ENCODE peak calls at places on chromosomes 6 and 20, in eight cellular contexts. X is NAMALWA; W is stimulated activated CD8-positive, alpha-beta memory T cell treated with anti-CD3 and anti-CD28 coated beads, Interleukin-12 subunit alpha, Interleukin-12 subunit beta, amount 100 ng/mL, for 4 hours; P is COLO829; R is stimulated activated naive CD8-positive, alpha-beta T cell treated with anti-CD3 and anti-CD28 coated beads, Interleukin-15, Interleukin-2, amounts not matched to agents 100 U/mL and 50 U/mL, for 24 hours; S is HL-60; N is myocyte; M is breast epithelium. L is an unnamed sample.
A peak's percentile ranks its signal among the peaks of the same experiment; 100 is the strongest.

GRCh38 chr6:36345681-36346417 is 9.2 kb upstream of the BNIP5 start:
- DNase-seq in X (no peak), W (no peak), P (no peak), R (no peak), S (no peak), N (no peak), M (no peak), L (no peak)

GRCh38 chr20:41273445-41273844 is 44.1 kb downstream of the ZHX3 start:
- DNase-seq in X (no peak), W (no peak), P (no peak), R (no peak), S (no peak), N (no peak), M (no peak), L (no peak)

GRCh38 chr6:49570474-49571079 is 20.1 kb downstream of the C6orf141 start:
- DNase-seq in X (peak; percentile 33), W (no peak), P (peak; percentile 25), R (no peak), S (no peak), N (peak; percentile 66), M (no peak), L (no peak)

GRCh38 chr6:73610444-73611275 is 43.1 kb downstream of the SLC17A5 start:
- DNase-seq in X (peak; percentile 66), W (no peak), P (peak; percentile 54), R (no peak), S (no peak), N (peak; percentile 67), M (no peak), L (no peak)

GRCh38 chr20:50930139-50931047 is 844 bp downstream of the ADNP start:
- DNase-seq in X (peak; percentile 23), W (peak; percentile 12), P (no peak), R (peak; percentile 35), S (no peak), N (no peak), M (no peak), L (no peak)

GRCh38 chr6:63441266-63441956 is 121.6 kb upstream of the LGSN start:
- DNase-seq in X (no peak), W (no peak), P (no peak), R (peak; percentile 9), S (no peak), N (no peak), M (no peak), L (no peak)

GRCh38 chr6:29005183-29005885 is at the start of gene ZNF311:
- DNase-seq in X (peak; percentile 49), W (no peak), P (peak; percentile 96), R (peak; percentile 33), S (no peak), N (peak; percentile 67), M (no peak), L (peak; percentile 54)

GRCh38 chr20:46343358-46344357 is 35.4 kb upstream of the CDH22 start:
- DNase-seq in X (no peak), W (no peak), P (no peak), R (no peak), S (no peak), N (peak; percentile 22), M (no peak), L (no peak)